ENCODE peak calls at places on chromosomes 11 and 22, in eight cellular contexts. One of them, this sample, is unnamed.

GRCh38 chr11:13891911-13892310 is 70.6 kb upstream of the SPON1 start:
- DNase-seq in OCI-LY7: peak; percentile 55
- DNase-seq in endodermal cell: no peak
- DNase-seq in cardiac fibroblast: no peak
- DNase-seq in HFFc6: no peak
- DNase-seq in astrocyte of the spinal cord: no peak
- DNase-seq in AG09319: no peak
- DNase-seq in AG10803: no peak
- DNase-seq in this sample: no peak

GRCh38 chr11:99257131-99257530 is 236.4 kb downstream of the CNTN5 start:
- DNase-seq in OCI-LY7: no peak
- DNase-seq in endodermal cell: no peak
- DNase-seq in cardiac fibroblast: peak; percentile 47
- DNase-seq in HFFc6: no peak
- DNase-seq in astrocyte of the spinal cord: no peak
- DNase-seq in AG09319: no peak
- DNase-seq in AG10803: no peak
- DNase-seq in this sample: no peak

GRCh38 chr22:41914611-41915034 is 251 bp downstream of the SHISA8 start:
- DNase-seq in OCI-LY7: no peak
- DNase-seq in endodermal cell: peak; percentile 68
- DNase-seq in cardiac fibroblast: no peak
- DNase-seq in HFFc6: no peak
- DNase-seq in astrocyte of the spinal cord: no peak
- DNase-seq in AG09319: no peak
- DNase-seq in AG10803: no peak
- DNase-seq in this sample: no peak

GRCh38 chr22:41683052-41683451 is 5.6 kb downstream of the SNU13 start:
- DNase-seq in OCI-LY7: no peak
- DNase-seq in endodermal cell: no peak
- DNase-seq in cardiac fibroblast: no peak
- DNase-seq in HFFc6: no peak
- DNase-seq in astrocyte of the spinal cord: no peak
- DNase-seq in AG09319: no peak
- DNase-seq in AG10803: no peak
- DNase-seq in this sample: no peak

GRCh38 chr11:31959711-31960110 is 131.2 kb upstream of the RCN1 start:
- DNase-seq in OCI-LY7: no peak
- DNase-seq in endodermal cell: no peak
- DNase-seq in cardiac fibroblast: peak; percentile 19
- DNase-seq in HFFc6: peak; percentile 42
- DNase-seq in astrocyte of the spinal cord: peak; percentile 25
- DNase-seq in AG09319: no peak
- DNase-seq in AG10803: peak; percentile 25
- DNase-seq in this sample: no peak

GRCh38 chr11:128911701-128912100 is 20.5 kb downstream of the KCNJ5 start:
- DNase-seq in OCI-LY7: no peak
- DNase-seq in endodermal cell: no peak
- DNase-seq in cardiac fibroblast: no peak
- DNase-seq in HFFc6: no peak
- DNase-seq in astrocyte of the spinal cord: no peak
- DNase-seq in AG09319: no peak
- DNase-seq in AG10803: no peak
- DNase-seq in this sample: no peak

GRCh38 chr11:26276798-26277424 is 55.0 kb upstream of the ANO3 start:
- DNase-seq in OCI-LY7: peak; percentile 71
- DNase-seq in endodermal cell: peak; percentile 91
- DNase-seq in cardiac fibroblast: peak; percentile 87
- DNase-seq in HFFc6: peak; percentile 33
- DNase-seq in astrocyte of the spinal cord: peak; percentile 73
- DNase-seq in AG09319: peak; percentile 38
- DNase-seq in AG10803: peak; percentile 66
- DNase-seq in this sample: peak; percentile 45

GRCh38 chr22:42922374-42923177 is 65.5 kb upstream of the ARFGAP3 start:
- DNase-seq in OCI-LY7: no peak
- DNase-seq in endodermal cell: no peak
- DNase-seq in cardiac fibroblast: no peak
- DNase-seq in HFFc6: no peak
- DNase-seq in astrocyte of the spinal cord: no peak
- DNase-seq in AG09319: no peak
- DNase-seq in AG10803: no peak
- DNase-seq in this sample: no peak

GRCh38 chr11:45225277-45225676 is 60.9 kb downstream of the SYT13 start:
- DNase-seq in OCI-LY7: no peak
- DNase-seq in endodermal cell: no peak
- DNase-seq in cardiac fibroblast: no peak
- DNase-seq in HFFc6: no peak
- DNase-seq in astrocyte of the spinal cord: no peak
- DNase-seq in AG09319: no peak
- DNase-seq in AG10803: no peak
- DNase-seq in this sample: no peak

GRCh38 chr11:12693485-12694181 is 19.4 kb downstream of the TEAD1 start:
- DNase-seq in OCI-LY7: peak; percentile 22
- DNase-seq in endodermal cell: peak; percentile 62
- DNase-seq in cardiac fibroblast: peak; percentile 98
- DNase-seq in HFFc6: peak; percentile 97
- DNase-seq in astrocyte of the spinal cord: peak; percentile 99
- DNase-seq in AG09319: peak; percentile 92
- DNase-seq in AG10803: peak; percentile 98
- DNase-seq in this sample: peak; percentile 99

GRCh38 chr11:47326198-47326597 is 26.3 kb downstream of the MYBPC3 start:
- DNase-seq in OCI-LY7: no peak
- DNase-seq in endodermal cell: no peak
- DNase-seq in cardiac fibroblast: no peak
- DNase-seq in HFFc6: no peak
- DNase-seq in astrocyte of the spinal cord: no peak
- DNase-seq in AG09319: no peak
- DNase-seq in AG10803: no peak
- DNase-seq in this sample: no peak

GRCh38 chr22:37279469-37279868 is 2.8 kb upstream of the CYTH4 start:
- DNase-seq in OCI-LY7: peak; percentile 49
- DNase-seq in endodermal cell: no peak
- DNase-seq in cardiac fibroblast: peak; percentile 11
- DNase-seq in HFFc6: no peak
- DNase-seq in astrocyte of the spinal cord: peak; percentile 15
- DNase-seq in AG09319: no peak
- DNase-seq in AG10803: no peak
- DNase-seq in this sample: peak; percentile 49

GRCh38 chr11:121521145-121522042 is 68.6 kb upstream of the SORL1-AS1 start:
- DNase-seq in OCI-LY7: no peak
- DNase-seq in endodermal cell: no peak
- DNase-seq in cardiac fibroblast: no peak
- DNase-seq in HFFc6: no peak
- DNase-seq in astrocyte of the spinal cord: no peak
- DNase-seq in AG09319: no peak
- DNase-seq in AG10803: no peak
- DNase-seq in this sample: no peak

DNA sequence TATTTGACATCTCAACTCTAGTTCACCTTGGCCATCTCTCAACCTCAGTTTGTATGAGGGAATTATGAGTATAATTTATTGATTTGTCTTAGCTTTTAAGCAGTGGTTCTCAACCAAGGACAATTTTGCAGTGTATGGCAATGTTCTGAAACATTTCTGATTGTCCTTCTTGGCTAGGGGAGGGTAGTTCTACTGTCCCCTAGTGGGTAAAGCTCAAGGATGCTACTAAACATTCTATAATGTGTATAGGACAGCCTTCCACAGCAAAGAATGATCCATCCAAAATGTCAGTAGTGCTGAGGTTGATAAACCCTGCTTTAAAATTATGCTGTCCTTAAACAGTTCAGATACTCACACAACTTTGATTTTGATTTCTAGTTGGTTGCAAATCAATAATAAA is 78.1 kb upstream of the ALKBH3 start:
- DNase-seq in OCI-LY7: peak; percentile 16
- DNase-seq in endodermal cell: no peak
- DNase-seq in cardiac fibroblast: peak; percentile 16
- DNase-seq in HFFc6: no peak
- DNase-seq in astrocyte of the spinal cord: no peak
- DNase-seq in AG09319: no peak
- DNase-seq in AG10803: no peak
- DNase-seq in this sample: no peak
- TF ChIP-seq CTCF in OCI-LY7: peak; percentile 67
- TF ChIP-seq CTCF in endodermal cell: peak; percentile 72
- TF ChIP-seq CTCF in cardiac fibroblast: peak; percentile 45
- TF ChIP-seq CTCF in HFFc6: peak; percentile 68
- TF ChIP-seq CTCF in astrocyte of the spinal cord: peak; percentile 48
- TF ChIP-seq CTCF in AG09319: peak; percentile 22
- TF ChIP-seq CTCF in AG10803: peak; percentile 40
- TF ChIP-seq CTCF in this sample: peak; percentile 37

GRCh38 chr11:67401495-67402191 is at the start of gene PPP1CA:
- DNase-seq in OCI-LY7: peak; percentile 92
- DNase-seq in endodermal cell: peak; percentile 95
- DNase-seq in cardiac fibroblast: peak; percentile 85
- DNase-seq in HFFc6: peak; percentile 79
- DNase-seq in astrocyte of the spinal cord: peak; percentile 87
- DNase-seq in AG09319: peak; percentile 69
- DNase-seq in AG10803: peak; percentile 87
- DNase-seq in this sample: peak; percentile 66
- TF ChIP-seq CTCF in OCI-LY7: no peak
- TF ChIP-seq CTCF in endodermal cell: peak; percentile 76
- TF ChIP-seq CTCF in cardiac fibroblast: no peak
- TF ChIP-seq CTCF in HFFc6: peak; percentile 76
- TF ChIP-seq CTCF in astrocyte of the spinal cord: peak; percentile 15
- TF ChIP-seq CTCF in AG09319: no peak
- TF ChIP-seq CTCF in AG10803: no peak
- TF ChIP-seq CTCF in this sample: no peak

DNA sequence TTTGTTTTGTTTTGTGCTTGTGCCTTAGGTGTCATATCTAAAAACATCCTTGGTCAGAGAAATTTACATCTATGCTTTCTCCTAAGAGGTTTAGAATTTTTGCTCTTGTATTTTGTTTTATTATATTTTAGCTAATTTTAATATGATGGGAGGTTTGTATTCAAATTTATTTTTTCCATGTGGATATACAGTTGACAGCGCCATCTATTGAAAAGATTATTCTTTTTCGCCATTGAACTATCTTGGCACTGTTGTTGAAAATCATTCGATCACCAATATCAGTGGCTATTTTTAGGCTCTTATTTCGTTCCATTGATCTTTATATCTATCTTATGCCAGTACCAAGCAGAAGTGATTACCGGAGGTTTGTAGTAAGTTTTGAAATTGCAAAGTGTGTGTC is 510.3 kb downstream of the BRD1 start:
- DNase-seq in OCI-LY7: no peak
- DNase-seq in endodermal cell: no peak
- DNase-seq in cardiac fibroblast: no peak
- DNase-seq in HFFc6: no peak
- DNase-seq in astrocyte of the spinal cord: no peak
- DNase-seq in AG09319: no peak
- DNase-seq in AG10803: no peak
- DNase-seq in this sample: no peak
- TF ChIP-seq CTCF in OCI-LY7: peak; percentile 69
- TF ChIP-seq CTCF in endodermal cell: peak; percentile 59
- TF ChIP-seq CTCF in cardiac fibroblast: no peak
- TF ChIP-seq CTCF in HFFc6: peak; percentile 21
- TF ChIP-seq CTCF in astrocyte of the spinal cord: no peak
- TF ChIP-seq CTCF in AG09319: no peak
- TF ChIP-seq CTCF in AG10803: no peak
- TF ChIP-seq CTCF in this sample: no peak

GRCh38 chr11:68009391-68010000 is 631 bp upstream of the ALDH3B1 start:
- DNase-seq in OCI-LY7: peak; percentile 68
- DNase-seq in endodermal cell: no peak
- DNase-seq in cardiac fibroblast: peak; percentile 58
- DNase-seq in HFFc6: peak; percentile 55
- DNase-seq in astrocyte of the spinal cord: peak; percentile 66
- DNase-seq in AG09319: no peak
- DNase-seq in AG10803: peak; percentile 55
- DNase-seq in this sample: no peak
- TF ChIP-seq CTCF in OCI-LY7: peak; percentile 76
- TF ChIP-seq CTCF in endodermal cell: peak; percentile 45
- TF ChIP-seq CTCF in cardiac fibroblast: peak; percentile 34
- TF ChIP-seq CTCF in HFFc6: peak; percentile 63
- TF ChIP-seq CTCF in astrocyte of the spinal cord: peak; percentile 37
- TF ChIP-seq CTCF in AG09319: peak; percentile 35
- TF ChIP-seq CTCF in AG10803: peak; percentile 42
- TF ChIP-seq CTCF in this sample: peak; percentile 35

GRCh38 chr11:119100246-119100959 is 1.2 kb downstream of the DPAGT1 start:
- DNase-seq in OCI-LY7: no peak
- DNase-seq in endodermal cell: peak; percentile 57
- DNase-seq in cardiac fibroblast: peak; percentile 59
- DNase-seq in HFFc6: peak; percentile 52
- DNase-seq in astrocyte of the spinal cord: peak; percentile 47
- DNase-seq in AG09319: no peak
- DNase-seq in AG10803: peak; percentile 65
- DNase-seq in this sample: no peak
- TF ChIP-seq CTCF in OCI-LY7: peak; percentile 84
- TF ChIP-seq CTCF in endodermal cell: peak; percentile 64
- TF ChIP-seq CTCF in cardiac fibroblast: peak; percentile 44
- TF ChIP-seq CTCF in HFFc6: peak; percentile 72
- TF ChIP-seq CTCF in astrocyte of the spinal cord: peak; percentile 44
- TF ChIP-seq CTCF in AG09319: peak; percentile 49
- TF ChIP-seq CTCF in AG10803: peak; percentile 63
- TF ChIP-seq CTCF in this sample: peak; percentile 58

DNA sequence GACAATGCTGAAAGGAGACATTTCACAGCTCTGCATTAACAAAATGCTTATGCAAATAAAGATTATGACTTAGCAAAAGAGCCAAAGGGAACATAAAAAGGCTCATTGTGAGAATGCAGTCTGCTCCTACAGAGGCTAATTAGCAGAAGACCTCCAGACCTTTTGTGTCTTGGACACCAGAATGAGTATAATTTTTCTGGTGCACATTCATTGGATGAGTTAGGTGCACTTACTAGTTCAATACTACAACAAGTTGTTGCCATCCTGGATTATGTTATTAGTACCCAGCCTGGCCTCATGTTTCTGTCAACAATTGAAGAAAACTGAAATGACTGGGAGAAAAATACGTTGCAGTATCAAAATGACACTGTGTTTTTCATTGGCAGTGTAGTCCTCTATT is 613.2 kb upstream of the CHORDC1 start:
- DNase-seq in OCI-LY7: no peak
- DNase-seq in endodermal cell: no peak
- DNase-seq in cardiac fibroblast: no peak
- DNase-seq in HFFc6: no peak
- DNase-seq in astrocyte of the spinal cord: no peak
- DNase-seq in AG09319: no peak
- DNase-seq in AG10803: no peak
- DNase-seq in this sample: no peak
- TF ChIP-seq CTCF in OCI-LY7: no peak
- TF ChIP-seq CTCF in endodermal cell: no peak
- TF ChIP-seq CTCF in cardiac fibroblast: no peak
- TF ChIP-seq CTCF in HFFc6: no peak
- TF ChIP-seq CTCF in astrocyte of the spinal cord: no peak
- TF ChIP-seq CTCF in AG09319: no peak
- TF ChIP-seq CTCF in AG10803: no peak
- TF ChIP-seq CTCF in this sample: no peak